ENCODE peak calls at places on chromosomes 16 and 17, in seven cellular contexts. G, U, W, D, O, I and R are unnamed samples.

GRCh38 chr16:10971560-10971961 is 27.2 kb downstream of the CLEC16A start:
- DNase-seq in G (no peak), U (peak; percentile 80), W (peak; percentile 45), D (no peak), O (no peak), I (peak; percentile 67), R (no peak)

GRCh38 chr17:75643033-75644017 is 10.1 kb downstream of the SMIM5 start:
- DNase-seq in G (no peak), U (no peak), W (no peak), D (no peak), O (no peak), I (no peak), R (no peak)

GRCh38 chr17:50625032-50625871 is 9.4 kb upstream of the ABCC3 start:
- DNase-seq in G (no peak), U (no peak), W (no peak), D (no peak), O (no peak), I (no peak), R (no peak)

GRCh38 chr16:65392831-65393565 is 271.1 kb upstream of the CDH11 start:
- DNase-seq in G (no peak), U (no peak), W (no peak), D (no peak), O (no peak), I (no peak), R (no peak)

GRCh38 chr17:13359774-13360173 is 242.0 kb downstream of the HS3ST3A1 start:
- DNase-seq in G (no peak), U (no peak), W (no peak), D (no peak), O (no peak), I (no peak), R (no peak)

GRCh38 chr16:5005916-5006315 is 27.8 kb downstream of the NAGPA start:
- DNase-seq in G (no peak), U (no peak), W (no peak), D (no peak), O (peak; percentile 41), I (no peak), R (no peak)

GRCh38 chr16:89378947-89379771 is 111.2 kb downstream of the ANKRD11 start:
- DNase-seq in G (no peak), U (no peak), W (no peak), D (no peak), O (peak; percentile 32), I (peak; percentile 59), R (no peak)

GRCh38 chr16:5024632-5025031 is 9.1 kb downstream of the NAGPA start:
- DNase-seq in G (no peak), U (no peak), W (no peak), D (no peak), O (no peak), I (peak; percentile 42), R (no peak)

GRCh38 chr16:921321-921905 is 49.4 kb downstream of the LMF1 start:
- DNase-seq in G (no peak), U (no peak), W (no peak), D (no peak), O (no peak), I (no peak), R (no peak)

GRCh38 chr16:82059161-82059982 is 24.3 kb downstream of the HSD17B2 start:
- DNase-seq in G (no peak), U (no peak), W (no peak), D (no peak), O (no peak), I (no peak), R (no peak)

GRCh38 chr16:86668136-86668535 is 89.8 kb downstream of the FOXL1 start:
- DNase-seq in G (no peak), U (no peak), W (no peak), D (no peak), O (no peak), I (peak; percentile 19), R (no peak)